ENCODE peak calls at places on chromosomes 1 and 21, in five cellular contexts. Z, T, M, C and W are unnamed samples.
A peak's percentile ranks its signal among the peaks of the same experiment; 100 is the strongest.

GRCh38 chr1:183443466-183443865 is 25.3 kb upstream of the NMNAT2 start:
- DNase-seq in Z (no peak), T (no peak), M (no peak), C (no peak), W (no peak)

GRCh38 chr1:183871142-183871541 is 66.2 kb downstream of the RGL1 start:
- DNase-seq in Z (no peak), T (no peak), M (peak; percentile 16), C (peak; percentile 12), W (no peak)

GRCh38 chr21:34330055-34330454 is 33.8 kb upstream of the KCNE2 start:
- DNase-seq in Z (peak; percentile 56), T (no peak), M (no peak), C (no peak), W (no peak)

GRCh38 chr1:15684468-15685283 is 556 bp downstream of the PLEKHM2 start:
- DNase-seq in Z (peak; percentile 90), T (no peak), M (no peak), C (no peak), W (no peak)

GRCh38 chr1:44608141-44608540 is 66.1 kb downstream of the TMEM53 start:
- DNase-seq in Z (no peak), T (no peak), M (peak; percentile 23), C (no peak), W (no peak)

GRCh38 chr1:154404511-154404931 is 622 bp upstream of the IL6R start:
- DNase-seq in Z (no peak), T (no peak), M (no peak), C (no peak), W (no peak)

GRCh38 chr1:210400043-210400840 is 71.5 kb downstream of the HHAT start:
- DNase-seq in Z (peak; percentile 53), T (peak; percentile 7), M (peak; percentile 65), C (peak; percentile 46), W (peak; percentile 74)

GRCh38 chr1:88204111-88204510 is 480.0 kb upstream of the PKN2 start:
- DNase-seq in Z (no peak), T (no peak), M (no peak), C (no peak), W (no peak)

GRCh38 chr1:32925360-32926142 is 24.4 kb upstream of the TMEM54 start:
- DNase-seq in Z (no peak), T (peak; percentile 21), M (peak; percentile 56), C (no peak), W (no peak)

GRCh38 chr1:101588677-101589076 is 351.9 kb downstream of the S1PR1 start:
- DNase-seq in Z (no peak), T (no peak), M (no peak), C (no peak), W (no peak)

GRCh38 chr1:55321947-55322346 is 106.8 kb upstream of the USP24 start:
- DNase-seq in Z (no peak), T (no peak), M (no peak), C (no peak), W (no peak)

GRCh38 chr1:114694540-114695310 is 621 bp downstream of the AMPD1 start:
- DNase-seq in Z (no peak), T (no peak), M (no peak), C (no peak), W (no peak)

GRCh38 chr1:153801786-153802697 is 26.8 kb downstream of the SLC27A3 start:
- DNase-seq in Z (no peak), T (no peak), M (no peak), C (no peak), W (no peak)

GRCh38 chr1:243846761-243847160 is 3.3 kb downstream of the AKT3 start:
- DNase-seq in Z (no peak), T (no peak), M (no peak), C (no peak), W (no peak)

GRCh38 chr1:213940947-213941346 is 46.8 kb upstream of the PROX1 start:
- DNase-seq in Z (no peak), T (no peak), M (no peak), C (no peak), W (no peak)

GRCh38 chr1:208455821-208456220 is 211.6 kb upstream of the PLXNA2 start:
- DNase-seq in Z (no peak), T (no peak), M (no peak), C (no peak), W (no peak)

GRCh38 chr1:3992103-3992556 is 92.1 kb upstream of the C1orf174 start:
- DNase-seq in Z (no peak), T (no peak), M (no peak), C (peak; percentile 13), W (peak; percentile 5)

GRCh38 chr1:45929257-45929687 is 125.9 kb downstream of the MAST2 start:
- DNase-seq in Z (no peak), T (peak; percentile 47), M (peak; percentile 26), C (peak; percentile 92), W (no peak)

GRCh38 chr1:214441119-214441518 is 110.3 kb downstream of the PTPN14 start:
- DNase-seq in Z (no peak), T (no peak), M (no peak), C (no peak), W (no peak)

GRCh38 chr1:173426057-173426456 is 51.1 kb upstream of the PRDX6 start:
- DNase-seq in Z (no peak), T (no peak), M (no peak), C (no peak), W (no peak)

GRCh38 chr1:12251442-12251841 is 21.6 kb downstream of the VPS13D start:
- DNase-seq in Z (no peak), T (no peak), M (no peak), C (no peak), W (no peak)

GRCh38 chr1:244653439-244654283 is 735 bp downstream of the DESI2 start:
- DNase-seq in Z (no peak), T (no peak), M (peak; percentile 38), C (no peak), W (no peak)

GRCh38 chr1:190258003-190258402 is 219.7 kb downstream of the BRINP3 start:
- DNase-seq in Z (no peak), T (peak; percentile 3), M (no peak), C (no peak), W (no peak)

GRCh38 chr1:31336687-31337467 is 36.0 kb downstream of the FABP3 start:
- DNase-seq in Z (no peak), T (no peak), M (no peak), C (no peak), W (no peak)

GRCh38 chr1:40185951-40186864 is 25.0 kb downstream of the RLF start:
- DNase-seq in Z (no peak), T (no peak), M (no peak), C (no peak), W (peak; percentile 82)

GRCh38 chr1:17163789-17164666 is 40.9 kb upstream of the PADI1 start:
- DNase-seq in Z (peak; percentile 9), T (no peak), M (no peak), C (no peak), W (no peak)

GRCh38 chr1:44557756-44558155 is 116.5 kb downstream of the TMEM53 start:
- DNase-seq in Z (no peak), T (no peak), M (no peak), C (no peak), W (no peak)

GRCh38 chr1:189500777-189501176 is 976.9 kb downstream of the BRINP3 start:
- DNase-seq in Z (no peak), T (no peak), M (no peak), C (no peak), W (no peak)

GRCh38 chr1:167305705-167306277 is 85.1 kb downstream of the POU2F1 start:
- DNase-seq in Z (no peak), T (no peak), M (no peak), C (no peak), W (no peak)
- TF ChIP-seq SRF in Z (no peak), T (no peak), M (no peak), C (no peak), W (no peak)

DNA sequence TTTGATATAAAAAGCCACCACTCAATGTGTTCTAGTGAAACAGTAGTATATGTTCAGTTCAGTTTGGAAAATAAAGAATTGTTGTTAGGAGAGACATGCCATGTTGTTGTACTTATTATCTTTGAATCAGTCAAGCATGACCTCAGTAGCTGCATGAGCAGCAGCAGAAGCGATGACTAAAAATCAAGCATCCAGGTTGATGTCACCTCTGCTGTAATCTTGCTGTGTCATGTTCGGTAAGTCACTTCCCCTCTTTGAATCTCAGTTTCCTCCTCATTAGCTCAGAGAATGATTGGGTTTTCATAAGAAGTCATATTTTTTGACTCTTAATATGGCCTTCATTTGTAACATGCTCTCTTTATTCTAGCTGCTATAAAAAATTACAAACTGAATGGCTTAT is 428.4 kb upstream of the B3GALT2 start:
- DNase-seq in Z (no peak), T (no peak), M (no peak), C (peak; percentile 37), W (peak; percentile 2)
- TF ChIP-seq POLR2A in Z (no peak), T (no peak), M (no peak), C (no peak), W (no peak)

GRCh38 chr1:220775238-220775853 is 11.4 kb upstream of the MTARC1 start:
- DNase-seq in Z (peak; percentile 64), T (no peak), M (peak; percentile 16), C (no peak), W (no peak)
- TF ChIP-seq SRF in Z (no peak), T (no peak), M (no peak), C (no peak), W (no peak)

GRCh38 chr1:228465571-228466146 is 21.5 kb upstream of the RNF187 start:
- DNase-seq in Z (no peak), T (no peak), M (no peak), C (no peak), W (no peak)

GRCh38 chr1:228465134-228465533 is 22.0 kb upstream of the RNF187 start:
- DNase-seq in Z (no peak), T (no peak), M (no peak), C (no peak), W (no peak)

GRCh38 chr1:228463559-228464455 is 23.4 kb upstream of the RNF187 start:
- DNase-seq in Z (peak; percentile 94), T (no peak), M (no peak), C (peak; percentile 18), W (no peak)

GRCh38 chr1:228463009-228463558 is 24.1 kb upstream of the RNF187 start:
- DNase-seq in Z (no peak), T (no peak), M (no peak), C (no peak), W (no peak)

GRCh38 chr1:228464487-228464983 is 22.6 kb upstream of the RNF187 start:
- DNase-seq in Z (no peak), T (no peak), M (no peak), C (no peak), W (no peak)
- TF ChIP-seq POLR2A in Z (no peak), T (no peak), M (no peak), C (no peak), W (peak; percentile 74)